ENCODE peak calls at places on chromosomes 7 and 10, in seven cellular contexts. F, T, O, S, V, G and J are unnamed samples.

GRCh38 chr7:22578048-22578770 is 78.2 kb upstream of the STEAP1B start:
- DNase-seq in T (no peak), G (no peak), O (no peak), V (no peak), F (peak; percentile 85), S (no peak), J (no peak)

GRCh38 chr10:113015201-113015600 is 65.2 kb downstream of the TCF7L2 start:
- DNase-seq in T (no peak), O (no peak), S (no peak), V (no peak), F (no peak), G (no peak), J (no peak)

GRCh38 chr10:48487244-48487643 is 117.6 kb downstream of the ARHGAP22 start:
- DNase-seq in V (no peak), G (no peak), F (no peak), T (no peak), S (no peak), O (no peak), J (no peak)

GRCh38 chr10:132585732-132586722 is 48.4 kb downstream of the INPP5A start:
- DNase-seq in V (no peak), O (no peak), G (no peak), T (no peak), F (no peak), S (peak; percentile 46), J (no peak)

GRCh38 chr10:62778125-62778524 is 26.4 kb upstream of the ADO start:
- DNase-seq in V (no peak), O (no peak), T (no peak), F (no peak), G (no peak), S (no peak), J (no peak)

GRCh38 chr7:101137651-101138148 is 10.8 kb downstream of the SERPINE1 start:
- DNase-seq in O (no peak), T (no peak), V (no peak), F (no peak), G (no peak), S (no peak), J (no peak)

GRCh38 chr7:142066536-142066935 is 45.0 kb upstream of the MGAM2 start:
- DNase-seq in F (no peak), O (no peak), T (no peak), S (no peak), V (no peak), G (no peak), J (no peak)

GRCh38 chr10:121380211-121380610 is 218.0 kb downstream of the FGFR2 start:
- DNase-seq in S (no peak), F (no peak), G (no peak), O (no peak), V (no peak), T (no peak), J (no peak)

GRCh38 chr7:40827217-40828085 is 692.6 kb downstream of the SUGCT start:
- DNase-seq in F (no peak), S (no peak), O (no peak), G (no peak), T (no peak), V (no peak), J (no peak)

GRCh38 chr10:43076876-43077420 is at the start of gene RET:
- DNase-seq in F (no peak), O (no peak), V (peak; percentile 44), T (no peak), S (peak; percentile 67), G (peak; percentile 40), J (no peak)

GRCh38 chr10:18505719-18506118 is 145.7 kb downstream of the NSUN6 start:
- DNase-seq in F (peak; percentile 80), G (no peak), O (no peak), V (no peak), S (no peak), T (no peak), J (no peak)

GRCh38 chr7:26681819-26682418 is 182.5 kb downstream of the SKAP2 start:
- DNase-seq in G (no peak), S (no peak), O (peak; percentile 16), T (no peak), F (peak; percentile 35), V (peak; percentile 24), J (peak; percentile 8)

GRCh38 chr7:932651-932975 is 21.9 kb downstream of the ADAP1 start:
- DNase-seq in O (no peak), S (peak; percentile 7), T (no peak), F (no peak), G (no peak), V (no peak), J (no peak)

GRCh38 chr7:151063212-151063561 is 3.8 kb downstream of the SLC4A2 start:
- DNase-seq in S (no peak), O (no peak), T (no peak), V (no peak), G (no peak), F (peak; percentile 69), J (no peak)

GRCh38 chr7:34762769-34763168 is 104.8 kb downstream of the NPSR1 start:
- DNase-seq in T (no peak), O (no peak), V (no peak), F (peak; percentile 0), S (no peak), G (no peak), J (no peak)

GRCh38 chr7:108132551-108133265 is 2.5 kb upstream of the LAMB4 start:
- DNase-seq in F (no peak), V (no peak), G (no peak), S (no peak), T (no peak), O (no peak), J (no peak)

GRCh38 chr7:3294432-3295100 is 6.5 kb upstream of the SDK1 start:
- DNase-seq in V (no peak), F (no peak), O (no peak), S (no peak), T (no peak), G (peak; percentile 79), J (no peak)

GRCh38 chr7:18191329-18191728 is 163.7 kb upstream of the PRPS1L1 start:
- DNase-seq in S (no peak), V (no peak), T (no peak), O (no peak), F (no peak), G (no peak), J (no peak)

GRCh38 chr7:3673524-3673923 is 372.5 kb downstream of the SDK1 start:
- DNase-seq in S (peak; percentile 14), O (peak; percentile 56), V (peak; percentile 69), T (no peak), G (peak; percentile 59), F (peak; percentile 6), J (no peak)

GRCh38 chr7:99028261-99028971 is 115.5 kb downstream of the SMURF1 start:
- DNase-seq in O (no peak), G (peak; percentile 23), S (no peak), V (no peak), T (no peak), F (no peak), J (no peak)

GRCh38 chr10:7795605-7796004 is 7.6 kb downstream of the ATP5F1C start:
- DNase-seq in F (peak; percentile 51), S (no peak), T (no peak), O (no peak), G (no peak), V (peak; percentile 61), J (no peak)

GRCh38 chr10:35440016-35440415 is 103.7 kb downstream of the CCNY start:
- DNase-seq in F (no peak), T (no peak), S (no peak), O (no peak), V (no peak), G (no peak), J (no peak)
- H3K9me3 ChIP-seq in F (peaks cover 17% of the 10 kb centered on the region), T (peaks cover 28% of the 10 kb centered on the region), S (no peaks in the 10 kb centered on the region), O (peaks cover 19% of the 10 kb centered on the region), V (no peaks in the 10 kb centered on the region), G (peaks cover 15% of the 10 kb centered on the region), J (peaks cover 8% of the 10 kb centered on the region)

GRCh38 chr10:88172159-88172558 is 308.7 kb downstream of the PTEN start:
- DNase-seq in V (no peak), O (no peak), S (no peak), G (no peak), T (no peak), F (no peak), J (no peak)
- H3K9me3 ChIP-seq in V (peaks cover 2% of the 10 kb centered on the region), O (no peaks in the 10 kb centered on the region), S (no peaks in the 10 kb centered on the region), G (no peaks in the 10 kb centered on the region), T (no peaks in the 10 kb centered on the region), F (no peaks in the 10 kb centered on the region), J (no peaks in the 10 kb centered on the region)

GRCh38 chr10:13099144-13099665 is 758 bp upstream of the OPTN start:
- DNase-seq in S (peak; percentile 25), T (no peak), V (no peak), F (peak; percentile 57), G (no peak), O (peak; percentile 44), J (peak; percentile 18)
- H3K9me3 ChIP-seq in S (no peaks in the 10 kb centered on the region), T (no peaks in the 10 kb centered on the region), V (no peaks in the 10 kb centered on the region), F (no peaks in the 10 kb centered on the region), G (no peaks in the 10 kb centered on the region), O (no peaks in the 10 kb centered on the region), J (no peaks in the 10 kb centered on the region)

DNA sequence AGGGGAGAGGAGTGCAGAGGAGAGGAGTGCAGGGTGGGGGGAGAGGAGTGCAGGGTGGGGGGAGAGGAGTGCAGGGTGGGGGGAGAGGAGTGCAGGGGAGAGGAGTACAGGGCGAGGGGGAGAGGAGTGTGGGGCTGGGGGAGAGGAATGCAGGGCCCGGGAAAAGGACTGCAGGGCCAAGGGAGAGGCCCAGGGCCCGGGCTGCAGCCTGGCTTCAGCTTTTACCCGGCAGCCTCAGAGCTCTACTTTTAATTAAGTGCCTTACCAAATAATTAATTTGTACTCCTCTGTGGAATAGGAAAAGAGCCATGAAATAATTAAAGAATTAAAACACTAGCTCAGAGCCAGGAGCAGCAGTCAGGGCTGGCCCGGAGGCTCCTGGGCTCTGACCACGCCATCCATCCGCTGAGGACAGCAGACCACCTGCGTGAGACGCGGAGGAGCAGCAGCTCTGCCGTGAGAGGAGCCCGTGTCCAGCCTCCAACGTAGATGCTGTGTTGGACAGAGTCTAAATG is 589.6 kb downstream of the PTPRN2 start:
- DNase-seq in T (no peak), V (no peak), G (no peak), F (no peak), S (no peak), O (no peak), J (no peak)
- H3K9me3 ChIP-seq in T (no peaks in the 10 kb centered on the region), V (no peaks in the 10 kb centered on the region), G (peaks cover 7% of the 10 kb centered on the region), F (peaks cover 55% of the 10 kb centered on the region), S (no peaks in the 10 kb centered on the region), O (no peaks in the 10 kb centered on the region), J (no peaks in the 10 kb centered on the region)

DNA sequence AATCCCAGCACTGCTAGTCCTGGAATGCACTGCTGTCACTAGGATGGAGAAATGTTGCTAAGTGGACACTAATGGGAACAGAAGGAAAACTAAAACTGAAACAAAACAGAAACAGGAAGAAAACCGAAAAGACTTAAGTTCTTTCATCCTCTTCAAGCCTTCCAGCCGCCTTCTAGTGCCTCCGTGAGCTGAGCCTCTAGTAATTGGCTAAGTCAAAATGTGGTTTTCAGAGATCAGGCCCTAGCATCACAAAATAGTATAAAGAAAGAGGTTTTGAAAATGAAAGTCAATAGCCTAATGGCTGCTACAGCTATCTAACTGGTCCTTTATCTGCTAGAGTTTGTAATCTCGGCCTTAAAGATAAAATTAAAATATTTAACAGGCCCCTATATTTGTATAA is 253.9 kb upstream of the SORCS1 start:
- DNase-seq in T (no peak), S (no peak), V (no peak), F (no peak), G (no peak), O (no peak), J (no peak)
- H3K9me3 ChIP-seq in T (no peaks in the 10 kb centered on the region), S (no peaks in the 10 kb centered on the region), V (no peaks in the 10 kb centered on the region), F (no peaks in the 10 kb centered on the region), G (no peaks in the 10 kb centered on the region), O (no peaks in the 10 kb centered on the region), J (no peaks in the 10 kb centered on the region)

GRCh38 chr10:80070068-80070467 is 8.4 kb upstream of the TMEM254 start:
- DNase-seq in G (no peak), T (no peak), S (no peak), V (no peak), O (no peak), F (no peak), J (no peak)
- H3K9me3 ChIP-seq in G (no peaks in the 10 kb centered on the region), T (no peaks in the 10 kb centered on the region), S (no peaks in the 10 kb centered on the region), V (no peaks in the 10 kb centered on the region), O (no peaks in the 10 kb centered on the region), F (no peaks in the 10 kb centered on the region), J (no peaks in the 10 kb centered on the region)